ENCODE peak calls at places on chromosome 21, in seven cellular contexts. F, I, E, B, H, W and P are unnamed samples.

GRCh38 chr21:28421716-28422480 is 570.8 kb downstream of the LTN1 start:
- DNase-seq in F (no peak), I (no peak), E (no peak), B (peak), H (no peak), W (peak), P (no peak)

GRCh38 chr21:41816583-41817165 is 49.8 kb upstream of the RIPK4 start:
- DNase-seq in F (peak), I (no peak), E (peak), B (peak), H (peak), W (peak), P (no peak)

GRCh38 chr21:14547834-14548513 is 1.9 kb upstream of the SAMSN1 start:
- DNase-seq in F (no peak), I (no peak), E (no peak), B (no peak), H (peak), W (no peak), P (no peak)

GRCh38 chr21:14975136-14975905 is 89.5 kb downstream of the NRIP1 start:
- DNase-seq in F (no peak), I (no peak), E (no peak), B (no peak), H (no peak), W (no peak), P (no peak)

GRCh38 chr21:29185172-29185571 is 54.7 kb downstream of the MAP3K7CL start:
- DNase-seq in F (no peak), I (no peak), E (no peak), B (no peak), H (no peak), W (no peak), P (no peak)

GRCh38 chr21:24545807-24546361 is 1061.4 kb downstream of the MRPL39 start:
- DNase-seq in F (no peak), I (no peak), E (no peak), B (no peak), H (no peak), W (no peak), P (no peak)

GRCh38 chr21:31218830-31219608 is 125.0 kb downstream of the TIAM1 start:
- DNase-seq in F (no peak), I (peak), E (no peak), B (peak), H (no peak), W (peak), P (no peak)

GRCh38 chr21:26801524-26801923 is 43.7 kb downstream of the ADAMTS1 start:
- DNase-seq in F (no peak), I (no peak), E (no peak), B (no peak), H (no peak), W (peak), P (no peak)

GRCh38 chr21:42317826-42318746 is 2.9 kb upstream of the TFF3 start:
- DNase-seq in F (no peak), I (peak), E (no peak), B (no peak), H (no peak), W (no peak), P (no peak)

GRCh38 chr21:41166947-41167346 is 1.0 kb upstream of the BACE2 start:
- DNase-seq in F (no peak), I (no peak), E (no peak), B (no peak), H (no peak), W (no peak), P (no peak)

GRCh38 chr21:29305068-29305467 is 6.3 kb downstream of the BACH1 start:
- DNase-seq in F (no peak), I (no peak), E (no peak), B (no peak), H (no peak), W (no peak), P (no peak)

GRCh38 chr21:32311621-32312020 is 13.0 kb downstream of the MRAP start:
- DNase-seq in F (no peak), I (no peak), E (no peak), B (no peak), H (no peak), W (no peak), P (no peak)

GRCh38 chr21:29155118-29155932 is 24.9 kb downstream of the MAP3K7CL start:
- DNase-seq in F (peak), I (peak), E (no peak), B (peak), H (no peak), W (peak), P (no peak)

GRCh38 chr21:41960386-41960785 is 6.6 kb upstream of the C2CD2 start:
- DNase-seq in F (no peak), I (no peak), E (no peak), B (no peak), H (no peak), W (no peak), P (no peak)

GRCh38 chr21:42337276-42337675 is 13.5 kb downstream of the TFF2 start:
- DNase-seq in F (no peak), I (no peak), E (no peak), B (no peak), H (no peak), W (no peak), P (no peak)

GRCh38 chr21:34914239-34914638 is 134.9 kb downstream of the RUNX1 start:
- DNase-seq in F (no peak), I (no peak), E (no peak), B (no peak), H (no peak), W (no peak), P (no peak)

GRCh38 chr21:24290151-24290833 is 1317.0 kb downstream of the MRPL39 start:
- DNase-seq in F (no peak), I (no peak), E (no peak), B (no peak), H (peak), W (no peak), P (no peak)

GRCh38 chr21:16473965-16474364 is 744.2 kb downstream of the USP25 start:
- DNase-seq in F (no peak), I (no peak), E (no peak), B (no peak), H (no peak), W (peak), P (no peak)

GRCh38 chr21:31529406-31529805 is 130.1 kb upstream of the SOD1 start:
- DNase-seq in F (no peak), I (no peak), E (no peak), B (no peak), H (no peak), W (no peak), P (no peak)

DNA sequence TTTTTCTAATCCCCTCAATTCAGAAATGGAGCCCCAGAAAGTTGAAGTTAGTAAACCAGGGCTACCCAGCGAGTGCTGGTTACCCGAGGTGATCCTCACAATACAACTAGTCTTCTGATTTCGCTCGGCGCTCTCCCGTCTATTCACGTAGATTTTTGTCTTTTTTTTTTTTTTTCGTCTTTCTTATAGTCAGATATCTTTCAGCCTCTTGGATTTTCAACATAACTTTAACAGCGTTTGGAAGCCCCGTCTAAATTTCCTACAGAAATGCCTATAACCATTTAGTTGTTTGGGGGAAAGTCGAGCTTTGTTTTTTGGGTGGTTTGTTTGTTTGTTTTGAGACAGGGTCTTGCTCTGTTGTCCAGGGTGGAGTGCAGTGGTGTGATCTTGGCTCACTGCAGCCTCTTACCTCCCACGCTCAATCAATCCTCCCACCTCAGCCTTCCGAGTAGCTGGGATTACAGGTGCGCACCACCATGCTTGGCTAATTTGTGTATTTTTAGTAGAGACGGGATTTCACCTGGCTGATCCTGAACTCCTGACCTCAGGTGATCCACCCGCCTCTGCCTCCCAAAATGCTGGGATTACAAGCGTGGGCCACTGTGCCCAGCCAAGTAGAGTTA is 818 bp upstream of the TMEM50B start:
- DNase-seq in F (no peak), I (no peak), E (no peak), B (no peak), H (no peak), W (no peak), P (no peak)
- TF ChIP-seq CTCF in F (no peak), I (no peak), E (no peak), B (no peak), H (no peak), W (no peak), P (no peak)

DNA sequence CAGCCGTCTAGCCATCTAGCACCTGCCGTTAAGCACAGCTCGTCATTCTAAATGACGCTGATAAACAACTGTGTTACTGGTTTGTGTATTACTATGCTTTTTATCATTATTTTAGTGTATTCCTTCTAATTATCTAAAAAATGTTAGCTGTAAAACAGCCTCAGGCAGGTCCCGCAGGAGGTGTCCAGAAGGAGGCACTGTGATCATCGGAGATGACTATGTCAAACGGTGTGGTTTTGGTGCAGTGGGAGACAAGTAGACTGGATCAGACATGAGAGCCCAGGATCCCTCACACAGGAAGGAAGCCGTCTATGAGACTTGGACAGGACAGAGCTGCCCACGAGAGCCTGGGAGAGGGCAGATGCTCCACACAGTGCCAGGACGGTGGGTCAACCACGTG is 55.3 kb upstream of the COL6A1 start:
- DNase-seq in F (no peak), I (no peak), E (no peak), B (no peak), H (no peak), W (no peak), P (no peak)
- TF ChIP-seq CTCF in F (no peak), I (no peak), E (no peak), B (no peak), H (no peak), W (peak), P (no peak)

DNA sequence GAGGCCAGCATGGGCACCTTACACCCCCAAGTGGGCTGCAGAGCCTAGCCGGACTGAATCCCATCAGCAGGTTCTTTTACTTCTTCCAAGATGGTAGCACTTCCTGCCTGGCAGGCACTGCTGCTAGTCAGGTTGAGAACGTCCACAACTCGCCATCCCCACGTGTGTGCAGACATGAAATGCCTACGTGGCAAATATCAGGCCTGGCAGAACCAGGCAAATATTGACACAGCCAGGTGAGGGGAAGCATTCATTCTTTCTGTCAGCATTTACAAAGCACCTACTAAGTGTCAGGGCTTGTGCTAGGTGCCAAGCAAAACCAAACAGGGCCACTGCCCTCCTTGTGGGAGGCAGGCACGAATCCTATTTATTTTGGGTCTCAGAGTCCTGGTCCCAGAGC is 52.3 kb upstream of the SIM2 start:
- DNase-seq in F (no peak), I (no peak), E (no peak), B (no peak), H (no peak), W (no peak), P (no peak)
- TF ChIP-seq CTCF in F (no peak), I (no peak), E (no peak), B (no peak), H (no peak), W (no peak), P (no peak)

DNA sequence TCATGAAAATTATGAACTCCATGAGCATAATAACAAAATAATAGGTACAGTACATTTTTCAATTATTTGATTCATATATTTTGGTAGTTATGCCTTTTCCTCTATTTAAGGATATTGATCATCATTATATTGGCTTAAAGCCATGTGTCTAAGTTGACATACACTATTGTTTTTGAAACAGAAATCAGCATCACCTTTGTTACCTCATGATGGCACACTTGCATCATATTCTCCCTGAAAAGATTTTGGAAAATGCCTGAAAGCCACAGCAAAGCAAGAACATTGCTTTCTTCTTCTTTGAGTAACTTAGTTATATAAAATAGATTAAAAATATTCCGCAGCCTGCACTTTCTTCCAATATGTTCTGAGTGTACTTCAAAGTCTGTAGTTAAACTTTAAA is 33.3 kb downstream of the TMPRSS15 start:
- DNase-seq in F (no peak), I (no peak), E (no peak), B (no peak), H (no peak), W (no peak), P (no peak)
- TF ChIP-seq CTCF in F (no peak), I (no peak), E (no peak), B (no peak), H (no peak), W (no peak), P (no peak)

DNA sequence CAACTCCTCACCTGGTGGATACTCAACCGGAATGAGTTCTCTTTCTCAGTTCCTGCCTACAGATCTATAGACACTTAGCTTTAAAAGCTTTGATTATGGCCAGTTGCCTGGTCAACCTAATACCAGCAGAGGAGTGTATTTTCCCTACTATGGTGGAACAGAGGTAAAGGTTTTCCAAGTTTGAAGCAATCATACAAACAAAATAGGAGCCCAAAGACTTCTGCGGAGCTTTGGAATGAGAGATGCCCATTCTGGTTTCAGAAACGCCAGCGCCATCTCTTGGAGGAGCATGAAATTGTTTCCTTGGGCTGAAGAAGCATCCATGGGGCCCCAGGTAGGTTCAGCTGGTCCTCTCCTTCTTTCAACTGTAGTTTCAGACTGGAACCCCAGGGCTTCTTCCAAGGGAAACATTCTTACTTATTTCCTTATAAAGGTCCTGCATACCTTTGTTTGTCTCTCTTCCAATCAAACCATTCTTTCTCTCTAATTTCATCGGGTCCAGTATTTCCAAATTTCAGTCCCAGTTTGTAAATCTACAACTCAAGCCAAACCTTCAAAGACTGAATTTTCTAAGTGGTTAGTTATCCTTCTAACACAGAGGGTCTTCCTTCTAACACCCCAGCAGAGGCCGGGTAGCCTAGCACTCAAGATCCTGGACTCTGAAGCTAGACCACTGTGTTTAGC is 95.9 kb downstream of the KCNJ15 start:
- DNase-seq in F (peak), I (no peak), E (peak), B (peak), H (peak), W (peak), P (no peak)
- TF ChIP-seq CTCF in F (peak), I (peak), E (peak), B (peak), H (peak), W (peak), P (peak)

GRCh38 chr21:17612565-17613241 is at the start of gene BTG3:
- DNase-seq in F (peak), I (peak), E (peak), B (peak), H (peak), W (peak), P (peak)
- TF ChIP-seq CTCF in F (no peak), I (no peak), E (no peak), B (no peak), H (no peak), W (no peak), P (no peak)

GRCh38 chr21:36388835-36389234 is 3.6 kb downstream of the CHAF1B start:
- DNase-seq in F (no peak), I (no peak), E (peak), B (peak), H (peak), W (peak), P (no peak)
- TF ChIP-seq CTCF in F (peak), I (no peak), E (no peak), B (peak), H (peak), W (no peak), P (peak)

DNA sequence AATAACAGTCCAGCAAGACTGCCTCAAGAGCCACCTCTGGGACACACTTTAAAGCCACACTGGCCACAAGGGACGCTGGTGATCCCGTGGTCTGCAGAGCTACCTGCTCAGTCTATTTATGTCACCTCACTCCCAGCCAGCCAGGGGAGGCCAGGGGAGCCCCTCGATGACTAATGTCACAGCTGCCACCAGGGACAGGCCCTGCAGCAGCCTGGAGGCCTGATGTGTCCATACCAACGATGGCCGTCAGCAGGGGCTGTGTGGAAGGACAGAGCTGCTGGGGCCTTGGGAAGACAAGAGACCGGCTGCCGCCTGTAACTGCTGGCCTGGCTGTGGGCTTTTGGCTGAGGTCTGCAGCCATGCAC is 71.0 kb downstream of the SIK1 start:
- DNase-seq in F (no peak), I (no peak), E (no peak), B (no peak), H (peak), W (no peak), P (no peak)
- TF ChIP-seq CTCF in F (no peak), I (no peak), E (no peak), B (no peak), H (peak), W (no peak), P (peak)

GRCh38 chr21:44259082-44259705 is 2.5 kb downstream of the DNMT3L start:
- DNase-seq in F (no peak), I (peak), E (no peak), B (no peak), H (no peak), W (peak), P (no peak)
- TF ChIP-seq CTCF in F (no peak), I (no peak), E (no peak), B (no peak), H (no peak), W (no peak), P (no peak)